ENCODE peak calls at places on chromosome 12, in seven cellular contexts. L, W, N, O, G, D and B are unnamed samples.

GRCh38 chr12:241266-241665 is 21.4 kb downstream of the SLC6A13 start:
- DNase-seq in O (no peak), N (no peak), L (no peak), G (no peak), W (no peak), D (no peak), B (no peak)

GRCh38 chr12:109760930-109761630 is 47.5 kb downstream of the FAM222A start:
- DNase-seq in L (peak), N (no peak), W (no peak), D (no peak), G (no peak), O (no peak), B (no peak)

GRCh38 chr12:20601668-20602280 is 93.4 kb upstream of the SLCO1C1 start:
- DNase-seq in O (no peak), G (peak), D (peak), L (no peak), W (peak), N (no peak), B (no peak)

GRCh38 chr12:110689601-110690430 is 901 bp upstream of the HVCN1 start:
- DNase-seq in D (peak), G (no peak), L (no peak), O (no peak), N (peak), W (peak), B (peak)

GRCh38 chr12:116614194-116614885 is 55.2 kb downstream of the MAP1LC3B2 start:
- DNase-seq in D (no peak), G (no peak), L (no peak), O (no peak), N (no peak), W (no peak), B (no peak)

GRCh38 chr12:62332598-62332997 is 72.4 kb downstream of the USP15 start:
- DNase-seq in D (peak), G (no peak), O (no peak), W (no peak), L (no peak), N (no peak), B (no peak)

GRCh38 chr12:39277416-39277815 is 165.5 kb downstream of the KIF21A start:
- DNase-seq in D (no peak), O (no peak), N (no peak), L (no peak), G (no peak), W (no peak), B (no peak)

GRCh38 chr12:126668538-126668937 is 1598.4 kb upstream of the TMEM132C start:
- DNase-seq in G (peak), O (no peak), D (peak), W (no peak), N (no peak), L (no peak), B (no peak)

GRCh38 chr12:6604254-6605029 is 2.7 kb downstream of the CHD4 start:
- DNase-seq in D (no peak), L (no peak), N (no peak), O (no peak), W (no peak), G (no peak), B (no peak)

GRCh38 chr12:9992296-9992695 is 6.6 kb downstream of the CLEC1B start:
- DNase-seq in L (no peak), G (no peak), O (no peak), D (no peak), N (no peak), W (no peak), B (no peak)

GRCh38 chr12:54251667-54252284 is 28.1 kb downstream of the CBX5 start:
- DNase-seq in D (peak), L (no peak), W (peak), G (peak), N (no peak), O (no peak), B (no peak)

GRCh38 chr12:15868186-15868585 is 14.0 kb upstream of the STRAP start:
- DNase-seq in N (no peak), W (no peak), D (peak), G (no peak), O (no peak), L (no peak), B (no peak)

GRCh38 chr12:19458733-19459132 is 19.4 kb downstream of the AEBP2 start:
- DNase-seq in W (no peak), O (no peak), N (no peak), G (no peak), L (no peak), D (no peak), B (no peak)

GRCh38 chr12:96189781-96190180 is 4.4 kb upstream of the ELK3 start:
- DNase-seq in O (no peak), N (no peak), D (no peak), G (no peak), L (no peak), W (no peak), B (no peak)

GRCh38 chr12:3004655-3005565 is 45.7 kb downstream of the TEAD4 start:
- DNase-seq in N (no peak), L (no peak), W (no peak), O (no peak), D (no peak), G (no peak), B (no peak)
- TF ChIP-seq CTCF in N (peak), L (peak), W (peak), O (no peak), D (peak), G (no peak), B (no peak)

GRCh38 chr12:53230971-53231858 is 794 bp downstream of the RARG start:
- DNase-seq in O (no peak), L (no peak), N (no peak), D (no peak), W (no peak), G (no peak), B (no peak)

GRCh38 chr12:53233671-53234091 is 1.7 kb upstream of the RARG start:
- DNase-seq in N (no peak), D (no peak), G (no peak), O (no peak), L (no peak), W (no peak), B (no peak)

GRCh38 chr12:53234236-53234635 is 2.2 kb upstream of the RARG start:
- DNase-seq in N (no peak), W (peak), L (no peak), O (no peak), D (no peak), G (no peak), B (no peak)

GRCh38 chr12:53231859-53232640 is at the start of gene RARG:
- DNase-seq in D (peak), G (peak), L (no peak), W (peak), O (no peak), N (peak), B (peak)

DNA sequence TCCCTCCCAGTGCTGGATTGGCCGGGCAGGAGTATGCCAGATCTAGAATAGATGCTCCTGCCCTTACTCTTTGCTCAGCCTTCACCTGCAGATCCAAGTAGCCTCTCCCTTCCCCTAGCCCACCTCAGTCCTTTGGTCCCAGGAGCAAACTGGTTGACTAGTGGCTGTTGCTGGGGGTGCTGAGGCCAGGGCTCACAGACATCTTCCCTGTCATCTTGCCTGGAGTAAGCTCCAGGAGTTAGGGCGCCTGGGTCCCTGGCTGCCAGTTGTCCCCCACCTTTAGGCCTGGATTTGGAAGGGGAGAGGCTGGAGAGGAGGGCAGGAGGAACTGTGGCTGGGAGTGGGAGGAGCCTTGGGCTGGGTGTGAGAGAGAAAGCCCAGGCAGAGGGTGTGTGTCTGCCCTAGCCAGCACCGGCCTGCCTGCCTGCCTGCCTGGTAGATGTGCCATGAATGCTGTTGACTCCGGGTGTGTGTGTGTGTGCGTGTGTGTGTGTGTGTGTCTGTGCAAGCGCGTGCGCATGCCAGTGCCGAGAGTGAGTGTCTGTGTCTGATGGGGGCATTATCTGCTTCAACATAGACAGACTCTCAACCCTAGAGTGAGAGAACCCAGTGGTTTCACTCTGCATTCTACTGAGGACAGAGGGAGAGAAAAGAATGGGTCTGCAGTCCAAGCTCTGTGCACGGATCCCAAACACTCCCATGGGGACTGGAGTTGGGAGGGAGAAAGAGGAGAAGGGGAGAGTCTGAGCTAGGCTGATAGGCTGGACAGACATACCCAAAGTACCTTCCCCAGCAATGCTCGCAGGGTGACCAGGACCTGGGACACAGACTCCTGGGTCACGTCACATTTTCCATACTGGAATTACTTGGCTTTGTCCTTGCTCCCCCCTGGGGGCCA is 881 bp upstream of the RARG start:
- DNase-seq in W (peak), G (peak), O (no peak), N (peak), L (no peak), D (peak), B (no peak)
- H3K27ac ChIP-seq in W (no peak), G (peak), O (no peak), N (peak), L (no peak), D (no peak), B (peak)

DNA sequence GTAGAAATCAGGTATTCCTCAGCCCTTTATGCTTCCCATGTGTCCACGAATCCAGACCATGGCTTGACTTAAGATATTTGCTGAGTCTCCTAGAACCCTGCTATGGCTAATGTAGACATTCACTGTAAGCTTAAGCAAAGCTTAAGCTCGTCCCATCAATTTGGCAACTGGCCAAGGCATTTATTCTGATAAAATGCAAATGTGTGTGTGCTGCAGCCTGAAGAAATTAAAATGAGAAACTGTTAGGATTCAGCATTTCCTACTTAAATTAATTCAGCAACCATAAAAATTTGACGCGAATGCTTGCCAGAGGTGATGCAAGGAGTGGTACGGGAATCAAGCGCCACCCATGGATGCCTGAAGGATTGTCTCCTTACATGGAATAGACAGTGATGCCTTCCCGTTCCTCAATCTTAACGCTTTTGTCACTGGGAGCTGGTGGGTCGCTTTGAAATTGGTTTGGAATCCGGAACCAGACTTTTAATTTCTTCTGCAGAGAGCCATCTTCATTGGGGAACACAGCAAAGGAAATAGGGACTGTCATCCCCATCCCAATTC is 13.2 kb downstream of the HEBP1 start:
- DNase-seq in G (no peak), O (no peak), L (no peak), N (no peak), W (no peak), D (no peak), B (no peak)
- H3K4me3 ChIP-seq in G (no peak), O (no peak), L (no peak), N (no peak), W (no peak), D (no peak), B (no peak)

GRCh38 chr12:53225635-53226424 is 6.2 kb downstream of the RARG start:
- DNase-seq in L (no peak), W (peak), G (no peak), D (no peak), O (no peak), N (no peak), B (no peak)
- TF ChIP-seq CTCF in L (no peak), W (no peak), G (no peak), D (no peak), O (no peak), N (no peak), B (no peak)

DNA sequence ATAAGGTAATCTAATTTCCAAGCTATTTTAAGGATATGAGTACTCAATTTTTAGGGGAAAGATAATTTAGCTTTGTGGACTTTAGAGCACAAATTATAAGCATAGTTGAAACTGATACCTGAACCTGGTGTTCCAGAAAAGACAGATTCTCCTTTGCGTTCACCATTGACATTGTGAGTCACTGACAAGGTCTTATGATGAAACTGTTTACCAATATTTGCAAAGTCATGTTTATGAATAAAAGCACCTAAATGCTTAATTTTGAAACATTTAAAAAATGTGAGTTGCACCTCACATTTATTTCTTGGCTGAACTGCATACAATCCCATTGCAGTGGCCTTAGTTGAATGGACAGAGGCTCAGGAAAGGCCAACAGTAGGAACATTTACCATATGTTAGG is 3.9 kb downstream of the BCAT1 start:
- DNase-seq in G (no peak), N (no peak), W (no peak), O (no peak), D (no peak), L (no peak), B (no peak)
- H3K27ac ChIP-seq in G (no peak), N (no peak), W (no peak), O (no peak), D (no peak), L (no peak), B (no peak)

GRCh38 chr12:107749094-107749493 is 11.8 kb downstream of the PRDM4 start:
- DNase-seq in G (no peak), W (no peak), L (no peak), N (no peak), O (no peak), D (no peak), B (no peak)

GRCh38 chr12:107748472-107748871 is 12.5 kb downstream of the PRDM4 start:
- DNase-seq in G (no peak), W (no peak), O (no peak), L (no peak), D (peak), N (no peak), B (no peak)
- H3K4me3 ChIP-seq in G (no peak), W (no peak), O (no peak), L (no peak), D (peak), N (peak), B (no peak)

DNA sequence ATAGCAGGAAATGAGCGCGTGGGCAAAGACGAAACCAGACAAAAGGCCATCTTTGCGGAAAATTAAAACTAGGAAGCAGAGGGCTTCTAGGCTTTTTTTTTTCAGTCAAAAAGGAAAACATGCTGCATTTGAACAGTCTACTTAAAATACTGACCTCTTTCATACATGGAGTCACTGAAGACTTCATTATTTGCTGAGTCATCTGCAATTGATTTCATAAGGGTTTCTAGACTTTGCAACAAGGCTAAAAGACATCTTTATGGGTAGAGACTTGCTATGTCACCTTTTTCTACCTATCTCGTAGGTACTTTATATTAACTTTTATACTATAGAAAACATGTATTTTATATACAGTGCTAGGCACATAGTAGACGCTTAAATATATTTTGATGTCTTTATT is 238.4 kb downstream of the TMEM132D start:
- DNase-seq in L (no peak), G (no peak), W (no peak), D (no peak), O (no peak), N (no peak), B (no peak)
- TF ChIP-seq CTCF in L (no peak), G (no peak), W (no peak), D (no peak), O (no peak), N (no peak), B (no peak)

DNA sequence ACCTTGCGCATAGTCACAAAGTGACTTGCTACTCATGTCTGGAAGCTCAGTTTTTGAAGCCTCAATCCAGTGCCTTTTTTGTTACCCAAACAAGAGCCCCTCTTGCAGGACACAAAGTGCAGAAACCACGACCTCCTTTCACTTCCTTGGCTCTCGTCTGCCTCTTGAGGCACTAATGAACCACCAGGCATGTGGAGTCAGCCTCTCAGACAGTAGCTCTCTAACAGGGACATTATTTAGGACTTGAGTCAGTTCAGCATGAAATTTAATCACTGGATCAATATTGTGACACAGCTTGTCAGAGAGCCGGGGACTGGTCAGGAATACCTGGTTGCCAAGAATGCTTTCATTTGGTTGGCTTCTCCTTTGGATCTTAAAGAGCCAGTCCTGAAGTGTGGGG is 46.7 kb downstream of the HSPB8 start:
- DNase-seq in G (no peak), L (no peak), O (no peak), N (no peak), D (no peak), W (peak), B (no peak)
- H3K27ac ChIP-seq in G (no peak), L (no peak), O (no peak), N (no peak), D (no peak), W (no peak), B (no peak)